ENCODE peak calls at places on chromosomes 4 and X, in four cellular contexts. J is K562, A is HCT116, G is GM12878. C is an unnamed sample.

GRCh38 chr4:113604955-113605354 is 156.6 kb downstream of the CAMK2D start:
- DNase-seq in A (no peak), G (no peak), J (no peak), C (no peak)

GRCh38 chr4:17707671-17708070 is 73.8 kb downstream of the FAM184B start:
- DNase-seq in G (no peak), J (no peak), A (no peak), C (no peak)

GRCh38 chr4:173013232-173013932 is 155.2 kb upstream of the GALNT7 start:
- DNase-seq in A (no peak), J (peak), G (peak), C (peak)

GRCh38 chrX:130682990-130683389 is 220.0 kb downstream of the ENOX2 start:
- DNase-seq in G (no peak), A (no peak), J (no peak), C (no peak)

GRCh38 chr4:52618795-52619590 is 40.1 kb downstream of the USP46 start:
- DNase-seq in J (no peak), G (no peak), A (no peak), C (no peak)

GRCh38 chr4:100008048-100008447 is 58.0 kb upstream of the H2AZ1 start:
- DNase-seq in A (no peak), G (no peak), J (no peak), C (no peak)

GRCh38 chr4:108170729-108171540 is 2.2 kb upstream of the LEF1 start:
- DNase-seq in A (no peak), G (no peak), J (peak), C (peak)

GRCh38 chr4:73770917-73771316 is 30.5 kb downstream of the CXCL8 start:
- DNase-seq in A (no peak), J (no peak), G (no peak), C (no peak)

GRCh38 chr4:118834960-118835895 is 698 bp downstream of the SEC24D start:
- DNase-seq in A (peak), J (peak), G (peak), C (peak)

GRCh38 chr4:163681208-163681821 is 186.8 kb downstream of the TMA16 start:
- DNase-seq in G (no peak), A (peak), J (peak), C (peak)

GRCh38 chr4:124199185-124199584 is 513.3 kb downstream of the ANKRD50 start:
- DNase-seq in J (no peak), A (no peak), G (no peak), C (no peak)

DNA sequence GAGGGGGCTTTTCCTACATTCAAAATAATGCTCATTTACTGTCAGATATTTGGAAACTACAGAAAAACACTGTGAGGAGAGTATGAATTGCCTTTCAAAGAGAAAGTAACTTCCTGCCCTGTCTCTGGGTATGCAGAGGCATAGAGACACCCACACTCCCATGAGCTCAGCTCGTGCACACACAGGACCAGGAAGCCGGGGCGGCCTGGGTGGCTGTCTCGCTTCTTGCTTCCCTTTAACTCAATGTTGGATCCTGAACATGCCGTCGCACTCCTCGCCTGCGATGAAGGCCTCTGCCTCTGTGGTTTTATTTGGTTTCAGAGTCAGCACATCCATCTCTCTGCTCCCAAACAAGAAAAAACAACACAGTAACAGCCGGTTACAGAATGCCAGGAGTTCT is 40.1 kb upstream of the GPR78 start:
- DNase-seq in J (no peak), A (no peak), G (peak), C (no peak)
- TF ChIP-seq MAX in J (no peak), A (no peak), G (no peak), C (no peak)

GRCh38 chrX:34560180-34560579 is 96.9 kb downstream of the TMEM47 start:
- DNase-seq in G (no peak), A (no peak), J (no peak), C (no peak)
- H2AFZ ChIP-seq in G (no peak), A (no peak), J (no peak), C (no peak)

GRCh38 chr4:36426741-36427140 is 145.3 kb downstream of the DTHD1 start:
- DNase-seq in A (no peak), G (no peak), J (no peak), C (no peak)

GRCh38 chr4:36427696-36428095 is 146.3 kb downstream of the DTHD1 start:
- DNase-seq in G (no peak), A (no peak), J (no peak), C (no peak)

DNA sequence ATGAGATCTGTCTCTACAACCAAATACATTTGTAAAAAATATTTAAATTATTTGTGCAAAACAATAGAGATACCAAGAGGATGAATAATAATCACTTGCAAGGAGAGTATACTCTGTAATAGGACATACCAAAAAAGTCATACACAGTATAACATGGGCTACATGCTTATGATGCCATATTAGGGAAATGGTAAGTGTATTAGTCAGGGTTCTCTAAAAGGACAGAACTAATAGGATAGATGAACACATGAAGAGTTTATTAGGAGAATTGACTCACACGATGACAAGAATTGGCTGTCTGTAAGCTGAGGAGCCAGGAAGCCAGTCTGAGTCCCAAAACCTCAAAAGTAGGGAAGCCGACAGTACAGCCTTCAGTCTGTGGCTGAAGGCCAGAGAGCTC is 151.1 kb downstream of the DTHD1 start:
- DNase-seq in A (no peak), J (no peak), G (no peak), C (no peak)
- TF ChIP-seq MAX in A (no peak), J (no peak), G (no peak), C (no peak)

GRCh38 chr4:95181446-95182306 is 367.1 kb downstream of the UNC5C start:
- DNase-seq in G (no peak), J (peak), A (no peak), C (peak)
- H2AFZ ChIP-seq in G (no peak), J (peak), A (no peak), C (peak)

GRCh38 chrX:103783971-103784370 is 7.3 kb downstream of the PLP1 start:
- DNase-seq in A (no peak), G (no peak), J (no peak), C (no peak)
- TF ChIP-seq MAX in A (no peak), G (no peak), J (no peak), C (no peak)

GRCh38 chrX:44483965-44484606 is 58.6 kb downstream of the FUNDC1 start:
- DNase-seq in A (no peak), J (peak), G (no peak), C (no peak)
- H2AFZ ChIP-seq in A (no peak), J (peak), G (no peak), C (no peak)